ENCODE peak calls at places on chromosomes 16 and 17, in ten cellular contexts. B is adrenal gland, G is H9, T is GM23338, V is PC-3, I is progenitor cell of endocrine pancreas, Q is tibial artery, U is breast epithelium, M is lung, N is activated B cell treated with CpG ODN at 0.5 μM for 24 hours. D is an unnamed sample.

GRCh38 chr16:30407794-30408534 is 558 bp downstream of the ZNF771 start:
- DNase-seq in B (no peak), G (no peak), T (peak), V (no peak), I (no peak), Q (no peak), U (no peak), M (no peak), N (no peak), D (no peak)

GRCh38 chr17:49995055-49995738 is at the start of gene DLX3:
- DNase-seq in B (peak), G (peak), T (peak), V (peak), I (peak), Q (peak), U (peak), M (peak), N (no peak), D (no peak)

GRCh38 chr16:49708491-49708890 is 147.4 kb downstream of the ZNF423 start:
- DNase-seq in B (no peak), G (no peak), T (no peak), V (no peak), I (no peak), Q (no peak), U (no peak), M (no peak), N (no peak), D (no peak)

GRCh38 chr17:13003454-13003851 is 14.4 kb downstream of the ELAC2 start:
- DNase-seq in B (no peak), G (no peak), T (no peak), V (no peak), I (no peak), Q (no peak), U (no peak), M (no peak), N (no peak), D (no peak)

GRCh38 chr16:1993731-1994131 is 4.0 kb downstream of the SYNGR3 start:
- DNase-seq in B (no peak), G (no peak), T (no peak), V (peak), I (no peak), Q (no peak), U (no peak), M (no peak), N (no peak), D (no peak)

GRCh38 chr17:10428781-10429180 is 7.0 kb upstream of the MYH8 start:
- DNase-seq in B (no peak), G (no peak), T (no peak), V (no peak), I (no peak), Q (no peak), U (no peak), M (no peak), N (no peak), D (no peak)

GRCh38 chr16:82641336-82641984 is 14.7 kb downstream of the CDH13 start:
- DNase-seq in B (no peak), G (no peak), T (no peak), V (peak), I (no peak), Q (no peak), U (no peak), M (no peak), N (no peak), D (no peak)

GRCh38 chr16:87098361-87098760 is 218.8 kb downstream of the C16orf95 start:
- DNase-seq in B (no peak), G (no peak), T (no peak), V (no peak), I (no peak), Q (no peak), U (no peak), M (no peak), N (no peak), D (no peak)

GRCh38 chr17:27609606-27610303 is 21.2 kb upstream of the LGALS9 start:
- DNase-seq in B (peak), G (peak), T (peak), V (peak), I (no peak), Q (no peak), U (no peak), M (no peak), N (no peak), D (no peak)

GRCh38 chr17:49218941-49219913 is 8.7 kb downstream of the ABI3 start:
- DNase-seq in B (no peak), G (peak), T (peak), V (no peak), I (no peak), Q (no peak), U (no peak), M (no peak), N (peak), D (no peak)

GRCh38 chr17:51643702-51644490 is 383.6 kb downstream of the UTP18 start:
- DNase-seq in B (no peak), G (no peak), T (no peak), V (peak), I (no peak), Q (no peak), U (no peak), M (no peak), N (no peak), D (no peak)

DNA sequence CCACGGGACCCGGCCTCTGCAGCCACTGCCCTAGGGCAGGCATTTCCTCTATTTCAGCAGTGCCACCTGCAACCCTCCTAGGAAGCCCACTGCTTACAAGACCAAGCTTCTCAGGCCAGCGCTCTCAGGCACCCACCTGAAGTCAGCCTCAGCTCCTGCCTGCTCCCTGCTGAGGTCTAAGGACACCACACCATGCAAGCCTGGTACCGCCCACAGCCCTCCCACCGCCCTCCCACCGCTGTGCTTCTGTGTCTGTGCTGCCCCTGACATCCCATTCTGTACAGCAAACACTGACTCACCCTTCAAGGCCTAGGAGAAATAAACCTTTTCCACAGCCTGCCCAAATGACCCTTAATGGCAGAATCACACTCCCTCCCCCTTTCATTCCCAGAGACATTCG is 6.3 kb downstream of the CLUH start:
- DNase-seq in B (peak), G (no peak), T (no peak), V (no peak), I (no peak), Q (no peak), U (no peak), M (no peak), N (no peak), D (no peak)
- TF ChIP-seq CTCF in B (no peak), G (no peak), T (no peak), V (no peak), I (no peak), Q (no peak), U (no peak), M (no peak), N (no peak), D (no peak)

GRCh38 chr16:65099607-65100006 is 22.3 kb downstream of the CDH11 start:
- DNase-seq in B (no peak), G (no peak), T (no peak), V (no peak), I (no peak), Q (no peak), U (no peak), M (no peak), N (no peak), D (no peak)

GRCh38 chr16:65102326-65102725 is 19.5 kb downstream of the CDH11 start:
- DNase-seq in B (no peak), G (no peak), T (no peak), V (no peak), I (no peak), Q (no peak), U (no peak), M (no peak), N (no peak), D (no peak)

GRCh38 chr16:65101009-65101408 is 20.9 kb downstream of the CDH11 start:
- DNase-seq in B (no peak), G (no peak), T (no peak), V (no peak), I (no peak), Q (no peak), U (no peak), M (no peak), N (no peak), D (no peak)

GRCh38 chr16:65106792-65107191 is 15.1 kb downstream of the CDH11 start:
- DNase-seq in B (no peak), G (no peak), T (no peak), V (no peak), I (no peak), Q (no peak), U (no peak), M (no peak), N (no peak), D (no peak)

GRCh38 chr16:65105173-65105572 is 16.7 kb downstream of the CDH11 start:
- DNase-seq in B (no peak), G (no peak), T (no peak), V (no peak), I (no peak), Q (no peak), U (no peak), M (no peak), N (no peak), D (no peak)
- TF ChIP-seq CTCF in B (no peak), G (no peak), T (peak), V (no peak), I (no peak), Q (no peak), U (no peak), M (no peak), N (no peak), D (no peak)

GRCh38 chr17:7720125-7720524 is 2.6 kb downstream of the DNAH2 start:
- DNase-seq in B (no peak), G (no peak), T (peak), V (no peak), I (no peak), Q (no peak), U (no peak), M (no peak), N (no peak), D (no peak)
- TF ChIP-seq CTCF in B (no peak), G (no peak), T (no peak), V (no peak), I (no peak), Q (no peak), U (no peak), M (no peak), N (no peak), D (no peak)

GRCh38 chr16:67339453-67339852 is 12.8 kb downstream of the LRRC36 start:
- DNase-seq in B (no peak), G (no peak), T (peak), V (peak), I (no peak), Q (no peak), U (no peak), M (no peak), N (no peak), D (no peak)
- TF ChIP-seq CTCF in B (no peak), G (peak), T (peak), V (peak), I (no peak), Q (no peak), U (no peak), M (no peak), N (no peak), D (peak)

DNA sequence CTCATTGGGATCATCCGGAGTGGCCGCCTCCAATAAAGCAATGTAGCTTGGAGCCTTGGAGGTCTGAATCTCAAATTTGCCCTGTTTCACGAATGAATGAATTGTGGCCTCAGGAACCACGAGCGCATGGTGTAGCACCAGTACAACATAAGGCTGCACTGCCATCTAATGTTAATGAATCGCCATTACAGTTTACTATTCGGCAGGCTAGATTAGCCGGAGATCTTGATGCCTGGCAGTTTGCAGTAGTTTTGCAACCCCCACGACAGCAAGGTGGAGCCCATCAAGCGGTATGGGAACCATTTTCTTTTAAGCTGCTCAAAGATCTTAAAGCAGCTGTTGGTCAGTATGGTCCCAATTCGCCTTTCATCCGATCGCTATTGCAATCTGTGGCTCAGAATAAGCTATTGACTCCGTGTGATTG is 18.8 kb downstream of the ALOX15B start:
- DNase-seq in B (peak), G (peak), T (peak), V (peak), I (no peak), Q (peak), U (no peak), M (no peak), N (no peak), D (no peak)
- TF ChIP-seq CTCF in B (peak), G (peak), T (peak), V (peak), I (peak), Q (peak), U (peak), M (peak), N (no peak), D (peak)

DNA sequence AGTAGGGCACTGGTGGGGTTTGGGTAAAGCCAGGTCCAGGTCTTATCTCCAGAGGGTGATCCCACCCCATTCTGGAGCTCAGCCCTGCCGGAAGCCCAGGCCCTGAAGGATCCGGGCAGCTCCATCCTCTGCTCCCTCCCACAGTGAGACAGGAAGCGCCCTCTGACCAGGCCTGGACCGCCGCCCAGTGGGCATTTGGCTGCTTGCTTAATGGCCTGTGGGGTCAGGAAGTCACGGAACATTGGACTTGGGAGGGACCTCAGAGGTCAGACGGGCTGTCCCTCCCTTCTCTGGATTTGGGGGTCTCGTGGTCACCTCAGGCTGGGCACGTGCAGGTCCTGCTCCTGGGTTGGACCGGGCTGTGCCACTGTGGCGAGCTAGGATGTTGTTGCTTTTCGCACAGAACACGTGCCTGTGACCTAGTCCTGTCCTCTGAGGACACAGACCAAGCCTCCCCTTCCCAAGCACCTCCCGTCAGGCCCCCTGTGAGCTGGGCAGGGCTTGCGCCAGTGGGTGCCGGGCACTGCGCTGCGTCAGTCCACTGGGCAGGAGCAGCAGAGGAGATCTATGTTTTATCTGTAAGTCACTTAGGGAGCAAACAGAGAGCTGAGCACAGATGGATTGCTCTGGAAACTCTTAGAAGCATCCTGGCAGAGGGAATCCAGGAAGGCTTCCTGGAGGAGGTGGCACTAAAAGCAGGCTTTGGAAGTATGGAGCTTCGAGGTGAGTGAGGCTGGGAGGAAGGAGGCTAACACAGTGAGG is 49.4 kb upstream of the GSE1 start:
- DNase-seq in B (peak), G (no peak), T (no peak), V (peak), I (no peak), Q (peak), U (no peak), M (peak), N (no peak), D (no peak)
- TF ChIP-seq CTCF in B (no peak), G (no peak), T (peak), V (no peak), I (no peak), Q (no peak), U (no peak), M (no peak), N (no peak), D (peak)

GRCh38 chr17:4555863-4556646 is 871 bp upstream of the MYBBP1A start:
- DNase-seq in B (no peak), G (no peak), T (peak), V (no peak), I (no peak), Q (no peak), U (no peak), M (no peak), N (no peak), D (no peak)

GRCh38 chr17:4556996-4557395 is 1.8 kb upstream of the MYBBP1A start:
- DNase-seq in B (no peak), G (no peak), T (no peak), V (no peak), I (no peak), Q (no peak), U (no peak), M (no peak), N (no peak), D (no peak)

GRCh38 chr17:4554441-4554996 is 665 bp downstream of the MYBBP1A start:
- DNase-seq in B (no peak), G (no peak), T (no peak), V (no peak), I (no peak), Q (no peak), U (no peak), M (no peak), N (no peak), D (no peak)

GRCh38 chr17:4553669-4554068 is 1.5 kb downstream of the MYBBP1A start:
- DNase-seq in B (no peak), G (no peak), T (no peak), V (no peak), I (no peak), Q (no peak), U (no peak), M (no peak), N (no peak), D (no peak)

GRCh38 chr17:4554997-4555799 is at the start of gene MYBBP1A:
- DNase-seq in B (peak), G (peak), T (peak), V (peak), I (peak), Q (peak), U (peak), M (peak), N (peak), D (peak)
- TF ChIP-seq CTCF in B (no peak), G (peak), T (no peak), V (no peak), I (peak), Q (peak), U (peak), M (peak), N (no peak), D (peak)

GRCh38 chr17:57747221-57748017 is 2.3 kb upstream of the CCDC182 start:
- DNase-seq in B (peak), G (no peak), T (peak), V (peak), I (no peak), Q (no peak), U (no peak), M (peak), N (no peak), D (no peak)
- TF ChIP-seq CTCF in B (peak), G (peak), T (peak), V (peak), I (peak), Q (peak), U (peak), M (peak), N (no peak), D (peak)